ENCODE peak calls at places on chromosomes 5 and 9, in five cellular contexts. S is ELR; T is thoracic aorta; G is AML-193; K is CD4-positive, alpha-beta T cell. W is an unnamed sample.

GRCh38 chr9:105670775-105671174 is 8.5 kb downstream of the TAL2 start:
- DNase-seq in T (no peak), K (no peak), S (no peak), G (no peak), W (no peak)

GRCh38 chr5:68331202-68332108 is 115.9 kb downstream of the PIK3R1 start:
- DNase-seq in G (peak; percentile 83), T (no peak), S (peak; percentile 86), K (no peak), W (no peak)

GRCh38 chr5:172441262-172441751 is 13.0 kb downstream of the SH3PXD2B start:
- DNase-seq in T (no peak), S (no peak), K (no peak), G (no peak), W (no peak)

GRCh38 chr5:98570010-98570409 is 203.5 kb upstream of the RGMB start:
- DNase-seq in G (no peak), S (peak; percentile 82), T (no peak), K (no peak), W (no peak)

GRCh38 chr5:136021016-136021405 is 7.8 kb upstream of the TGFBI start:
- DNase-seq in S (peak; percentile 84), K (no peak), G (no peak), T (no peak), W (no peak)

GRCh38 chr5:320524-321232 is 836 bp upstream of the AHRR start:
- DNase-seq in K (no peak), G (no peak), T (no peak), S (no peak), W (no peak)

GRCh38 chr9:132977626-132978450 is 656 bp upstream of the GFI1B start:
- DNase-seq in T (no peak), K (peak; percentile 55), G (peak; percentile 53), S (peak; percentile 69), W (peak; percentile 67)

GRCh38 chr5:67648201-67648671 is 451.6 kb upstream of the CD180 start:
- DNase-seq in S (no peak), T (no peak), K (no peak), G (no peak), W (no peak)

GRCh38 chr9:92535940-92536850 is at the start of gene ECM2:
- DNase-seq in K (no peak), T (no peak), G (no peak), S (peak; percentile 4), W (no peak)

GRCh38 chr9:94526271-94526670 is 28.6 kb upstream of the PCAT7 start:
- DNase-seq in G (no peak), K (no peak), T (no peak), S (no peak), W (no peak)

GRCh38 chr5:103918668-103919367 is 356.2 kb upstream of the NUDT12 start:
- DNase-seq in G (no peak), T (no peak), S (peak; percentile 14), K (no peak), W (no peak)

GRCh38 chr5:99034336-99034735 is 105.5 kb upstream of the CHD1 start:
- DNase-seq in T (no peak), G (no peak), S (peak; percentile 6), K (no peak), W (no peak)

GRCh38 chr5:123549256-123549904 is 37.4 kb downstream of the CSNK1G3 start:
- DNase-seq in K (peak; percentile 16), T (no peak), G (no peak), S (no peak), W (peak; percentile 68)

GRCh38 chr5:167639213-167639612 is 652.2 kb upstream of the WWC1 start:
- DNase-seq in T (no peak), S (peak; percentile 55), G (no peak), K (no peak), W (no peak)